ENCODE peak calls at places on chromosomes 7 and 10, in eight cellular contexts. D is body of pancreas; P is A549; C is left ventricle myocardium inferior; N is AG04450; O is CD8-positive, alpha-beta T cell; K is RWPE2; Z is fibroblast of lung. X is an unnamed sample.

GRCh38 chr7:42235734-42236133 is 1.3 kb downstream of the GLI3 start:
- DNase-seq in C (no peak), D (no peak), P (no peak), Z (no peak), O (no peak), N (no peak), K (no peak), X (no peak)

GRCh38 chr7:141045126-141045841 is 28.6 kb upstream of the TMEM178B start:
- DNase-seq in P (peak; percentile 46), O (no peak), Z (peak; percentile 7), C (no peak), K (no peak), D (no peak), N (no peak), X (no peak)

GRCh38 chr7:85041599-85042216 is 145.1 kb downstream of the SEMA3D start:
- DNase-seq in P (peak; percentile 73), D (peak; percentile 83), K (no peak), Z (peak; percentile 65), C (peak; percentile 42), O (no peak), N (peak; percentile 37), X (peak; percentile 23)

GRCh38 chr10:43137971-43138756 is at the start of gene CSGALNACT2:
- DNase-seq in N (peak; percentile 46), P (peak; percentile 82), C (peak; percentile 88), O (peak; percentile 87), Z (peak; percentile 90), K (peak; percentile 82), D (peak; percentile 90), X (peak; percentile 86)

GRCh38 chr7:10239643-10240345 is 733.9 kb upstream of the PHF14 start:
- DNase-seq in D (no peak), K (no peak), O (no peak), Z (peak; percentile 20), P (no peak), C (no peak), N (no peak), X (no peak)

GRCh38 chr7:80403686-80404241 is 108.1 kb downstream of the GNAT3 start:
- DNase-seq in K (no peak), D (no peak), O (no peak), N (no peak), C (no peak), P (no peak), Z (peak; percentile 60), X (no peak)

GRCh38 chr7:36310897-36311296 is 78.8 kb upstream of the ANLN start:
- DNase-seq in P (no peak), O (no peak), C (no peak), Z (no peak), D (no peak), N (no peak), K (no peak), X (no peak)

GRCh38 chr10:60023475-60023874 is 117.1 kb upstream of the CCDC6 start:
- DNase-seq in Z (no peak), P (no peak), N (no peak), K (no peak), D (no peak), C (no peak), O (no peak), X (no peak)

GRCh38 chr7:102412548-102412947 is 16.4 kb downstream of the PRKRIP1 start:
- DNase-seq in D (no peak), P (peak; percentile 46), Z (peak; percentile 23), K (no peak), N (no peak), C (peak; percentile 46), O (peak; percentile 59), X (no peak)

GRCh38 chr10:119281581-119282071 is 74.3 kb downstream of the GRK5 start:
- DNase-seq in P (no peak), O (no peak), N (no peak), K (no peak), Z (peak; percentile 32), C (peak; percentile 89), D (peak; percentile 73), X (peak; percentile 59)

DNA sequence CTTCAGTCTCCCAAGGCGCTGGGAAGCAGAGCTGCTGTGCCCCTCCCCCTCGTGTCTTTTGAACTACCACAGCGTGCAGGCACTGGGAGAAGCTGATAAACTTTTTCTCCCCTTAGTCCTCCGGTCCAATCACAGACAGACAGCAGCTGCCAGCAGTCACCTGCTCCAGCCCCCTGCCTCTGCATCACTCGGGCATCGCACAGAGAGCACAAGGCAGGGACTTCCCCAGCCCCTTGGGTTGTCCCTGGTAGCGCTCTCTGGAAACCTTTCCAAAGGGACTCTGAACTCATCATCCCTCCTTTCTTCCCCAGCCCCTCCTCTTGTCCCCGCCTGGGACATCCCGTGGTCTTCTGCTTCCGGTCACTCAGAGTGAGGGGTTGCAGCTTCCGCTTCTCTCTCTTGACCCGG is 1.4 kb upstream of the NEUROG3 start:
- DNase-seq in K (no peak), D (no peak), P (no peak), O (no peak), N (no peak), C (no peak), Z (no peak), X (no peak)
- H3K4me3 ChIP-seq in K (no peak overlapping the region), D (no peak overlapping the region), P (peak overlapping the region; percentile 29), O (no peak overlapping the region), N (no peak overlapping the region), C (peak overlapping the region; percentile 30), Z (no peak overlapping the region), X (no peak overlapping the region)

GRCh38 chr10:79185067-79185774 is 116.5 kb downstream of the ZMIZ1 start:
- DNase-seq in N (no peak), P (no peak), O (no peak), Z (peak; percentile 48), K (no peak), C (no peak), D (no peak), X (peak; percentile 66)

GRCh38 chr10:79187545-79187940 is 118.8 kb downstream of the ZMIZ1 start:
- DNase-seq in Z (no peak), K (no peak), C (no peak), D (no peak), O (no peak), N (no peak), P (no peak), X (no peak)

GRCh38 chr10:79184649-79185048 is 115.9 kb downstream of the ZMIZ1 start:
- DNase-seq in N (no peak), C (no peak), D (no peak), O (no peak), K (no peak), P (no peak), Z (no peak), X (no peak)

GRCh38 chr10:79186742-79187544 is 118.2 kb downstream of the ZMIZ1 start:
- DNase-seq in N (no peak), Z (no peak), P (no peak), C (no peak), D (no peak), K (no peak), O (no peak), X (no peak)

GRCh38 chr10:79185796-79186374 is 117.1 kb downstream of the ZMIZ1 start:
- DNase-seq in P (no peak), Z (no peak), C (no peak), K (no peak), O (no peak), D (peak; percentile 58), N (no peak), X (no peak)
- H3K27ac ChIP-seq in P (peak overlapping the region; percentile 81), Z (peak overlapping the region; percentile 75), C (peak overlapping the region; percentile 86), K (no peak overlapping the region), O (no peak overlapping the region), D (peak overlapping the region; percentile 83), N (peak overlapping the region; percentile 70), X (peak overlapping the region; percentile 78)

DNA sequence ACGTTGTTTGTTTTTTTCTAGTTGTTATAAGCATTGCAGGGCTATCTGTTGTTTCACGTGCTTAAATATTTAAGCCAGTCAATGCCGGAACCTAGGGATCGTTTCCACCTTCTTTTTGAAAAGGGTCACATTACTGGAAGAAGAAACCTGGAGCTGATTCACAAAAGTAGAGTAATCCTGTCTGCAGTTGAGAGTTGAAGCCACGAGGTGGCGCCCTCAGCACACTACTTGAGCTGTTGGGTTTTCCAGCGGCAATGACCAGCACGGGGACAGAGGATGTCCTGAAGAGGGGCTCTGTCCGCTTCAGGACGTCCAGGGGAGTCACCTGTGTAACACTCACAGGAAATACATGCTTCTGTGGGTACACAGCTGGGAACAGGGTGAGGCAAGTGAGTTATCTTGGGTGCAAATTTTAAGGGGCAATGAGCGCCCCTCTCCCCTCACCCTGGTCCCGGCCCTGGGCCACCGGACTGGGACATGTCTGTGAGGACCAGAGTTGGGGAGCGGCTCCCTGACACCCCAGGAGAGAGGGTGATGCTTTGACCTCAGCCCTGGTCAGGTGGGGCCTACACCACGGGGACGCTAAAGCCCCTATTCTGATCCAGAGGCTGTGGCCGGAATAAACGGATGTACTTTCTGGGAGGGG is 26.3 kb upstream of the WDFY4 start:
- DNase-seq in Z (peak; percentile 36), P (peak; percentile 73), K (no peak), O (peak; percentile 53), N (peak; percentile 24), C (peak; percentile 81), D (peak; percentile 86), X (peak; percentile 56)
- H3K9me3 ChIP-seq in Z (no peaks in the 10 kb centered on the region), P (no peaks in the 10 kb centered on the region), K (no peaks in the 10 kb centered on the region), O (no peaks in the 10 kb centered on the region), N (no peaks in the 10 kb centered on the region), C (no peaks in the 10 kb centered on the region), D (no peaks in the 10 kb centered on the region), X (no peaks in the 10 kb centered on the region)

GRCh38 chr10:25818751-25819150 is 115.3 kb upstream of the MYO3A start:
- DNase-seq in Z (no peak), O (no peak), D (no peak), P (no peak), K (no peak), C (no peak), N (no peak), X (no peak)

GRCh38 chr10:25815999-25816768 is 117.8 kb upstream of the MYO3A start:
- DNase-seq in D (no peak), C (no peak), K (no peak), N (no peak), O (no peak), Z (peak; percentile 82), P (no peak), X (no peak)

GRCh38 chr10:25824050-25824449 is 110.0 kb upstream of the MYO3A start:
- DNase-seq in D (no peak), Z (no peak), K (no peak), P (no peak), O (no peak), C (no peak), N (no peak), X (no peak)

GRCh38 chr10:25815236-25815635 is 118.8 kb upstream of the MYO3A start:
- DNase-seq in O (no peak), C (no peak), K (no peak), D (no peak), Z (peak; percentile 90), N (no peak), P (no peak), X (no peak)

DNA sequence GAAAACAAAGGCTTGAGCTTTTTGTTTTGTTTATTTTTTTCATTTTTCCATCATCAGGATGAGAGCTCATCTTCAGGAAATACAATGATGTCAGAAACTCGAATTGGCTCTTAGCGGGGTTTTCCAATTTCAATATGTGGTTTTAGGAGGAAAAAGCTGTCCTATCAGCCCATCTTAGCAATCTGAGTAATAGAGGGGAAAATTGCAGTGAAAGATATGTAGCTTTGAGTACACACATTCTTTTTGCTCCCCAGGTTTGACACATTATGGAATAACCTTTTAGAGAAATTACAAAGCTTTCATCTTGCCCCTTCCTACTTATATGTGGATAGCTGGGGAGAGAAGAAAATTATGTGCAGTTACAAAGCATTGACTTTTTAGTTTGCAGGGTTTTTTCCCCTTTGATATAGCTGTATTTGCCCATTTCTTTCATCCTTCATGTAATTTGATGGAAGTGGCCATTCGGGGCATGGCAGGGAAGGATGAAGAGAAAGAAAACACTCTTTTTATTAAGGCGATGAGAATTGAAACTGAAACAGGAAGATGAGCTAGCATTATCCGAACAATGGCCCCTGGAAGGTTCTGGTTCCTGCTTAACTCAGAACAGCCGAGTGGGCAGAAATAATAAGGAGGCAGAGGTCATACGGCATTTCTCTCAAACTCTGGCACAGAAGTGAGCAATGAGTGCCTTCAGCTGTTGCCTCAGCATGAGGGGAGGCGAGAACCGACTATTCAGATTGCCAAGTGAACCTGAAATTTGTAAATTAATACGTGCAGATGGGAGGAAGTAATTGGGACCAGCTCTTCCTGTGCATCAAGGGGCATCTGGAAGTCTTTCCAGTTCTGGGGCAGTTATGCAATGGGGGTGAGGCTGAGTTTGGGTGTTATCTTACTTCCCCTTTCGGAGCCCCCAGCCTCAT is 113.3 kb upstream of the MYO3A start:
- DNase-seq in Z (peak; percentile 20), C (no peak), P (no peak), D (no peak), N (no peak), K (no peak), O (no peak), X (no peak)
- H3K4me3 ChIP-seq in Z (no peak overlapping the region), C (no peak overlapping the region), P (no peak overlapping the region), D (no peak overlapping the region), N (no peak overlapping the region), K (no peak overlapping the region), O (no peak overlapping the region), X (no peak overlapping the region)

X was measured in uterus.